ENCODE peak calls at places on chromosome 17, in eight cellular contexts. J is CD8-positive, alpha-beta T cell; L is memory B cell; K is adrenal gland; H is GM19239; X is AG09319; U is uterus; A is islet precursor cell. Z is an unnamed sample.

GRCh38 chr17:82315703-82316358 is 1.6 kb downstream of the CD7 start:
- DNase-seq in H (no peak), U (no peak), K (no peak), X (no peak), J (peak), A (no peak), L (no peak), Z (no peak)

GRCh38 chr17:74921045-74921681 is 1.9 kb downstream of the USH1G start:
- DNase-seq in U (peak), J (no peak), A (peak), X (no peak), K (no peak), L (no peak), H (no peak), Z (no peak)

GRCh38 chr17:76076765-76077581 is 2.0 kb upstream of the ZACN start:
- DNase-seq in H (no peak), L (peak), K (no peak), X (no peak), U (no peak), J (peak), A (peak), Z (no peak)

GRCh38 chr17:78797213-78797612 is 15.1 kb upstream of the CYTH1 start:
- DNase-seq in K (no peak), L (no peak), X (no peak), J (no peak), H (no peak), U (no peak), A (no peak), Z (no peak)

GRCh38 chr17:71921726-71922320 is 199.0 kb upstream of the SOX9 start:
- DNase-seq in X (no peak), U (no peak), K (no peak), A (no peak), H (no peak), L (no peak), J (peak), Z (peak)

GRCh38 chr17:65407017-65407416 is 154.4 kb downstream of the AXIN2 start:
- DNase-seq in U (no peak), K (no peak), A (peak), H (no peak), J (no peak), X (no peak), L (no peak), Z (no peak)

GRCh38 chr17:49989518-49989880 is 5.5 kb downstream of the DLX3 start:
- DNase-seq in H (no peak), A (peak), J (no peak), U (no peak), X (no peak), L (no peak), K (no peak), Z (no peak)

GRCh38 chr17:80889897-80890550 is 101.6 kb upstream of the CHMP6 start:
- DNase-seq in H (no peak), J (peak), L (no peak), A (no peak), K (no peak), U (no peak), X (no peak), Z (no peak)

GRCh38 chr17:27808629-27809028 is 8.3 kb upstream of the NOS2 start:
- DNase-seq in A (no peak), U (no peak), X (no peak), K (no peak), J (no peak), H (no peak), L (no peak), Z (no peak)

GRCh38 chr17:62819511-62820221 is 11.6 kb upstream of the MARCHF10 start:
- DNase-seq in L (no peak), A (peak), H (no peak), K (peak), U (peak), X (peak), J (no peak), Z (peak)

GRCh38 chr17:3557768-3558583 is at the start of gene TRPV3:
- DNase-seq in A (no peak), X (no peak), J (peak), U (no peak), H (peak), L (peak), K (peak), Z (peak)

GRCh38 chr17:6422654-6423241 is 12.2 kb downstream of the AIPL1 start:
- DNase-seq in A (no peak), H (no peak), U (no peak), J (no peak), L (no peak), K (no peak), X (no peak), Z (no peak)

GRCh38 chr17:50258647-50259483 is 15.4 kb upstream of the TMEM92 start:
- DNase-seq in U (peak), K (no peak), X (peak), A (peak), H (no peak), J (no peak), L (no peak), Z (no peak)

GRCh38 chr17:51391992-51392654 is 131.8 kb downstream of the UTP18 start:
- DNase-seq in L (no peak), X (no peak), A (peak), J (no peak), K (no peak), H (no peak), U (no peak), Z (peak)

GRCh38 chr17:72609501-72609900 is 483.0 kb downstream of the SLC39A11 start:
- DNase-seq in J (no peak), L (no peak), U (no peak), K (no peak), A (no peak), X (no peak), H (no peak), Z (peak)

Z was measured in ELR.